ENCODE peak calls at places on chromosome 1, in four cellular contexts. T, Q, B and E are unnamed samples.

GRCh38 chr1:43348809-43349593 is 9.8 kb upstream of the CDC20 start:
- DNase-seq in T (peak; percentile 93), Q (peak; percentile 97), B (peak; percentile 77), E (no peak)

GRCh38 chr1:74771913-74772515 is 39.1 kb downstream of the TYW3 start:
- DNase-seq in T (no peak), Q (peak; percentile 76), B (peak; percentile 56), E (peak; percentile 5)

GRCh38 chr1:26269198-26269550 is 10.7 kb upstream of the SH3BGRL3 start:
- DNase-seq in T (no peak), Q (no peak), B (no peak), E (no peak)

GRCh38 chr1:50271968-50272578 is 151.2 kb downstream of the DMRTA2 start:
- DNase-seq in T (no peak), Q (peak; percentile 68), B (peak; percentile 65), E (no peak)

GRCh38 chr1:247111636-247112478 is 7.7 kb upstream of the ZNF669 start:
- DNase-seq in T (peak; percentile 68), Q (peak; percentile 85), B (peak; percentile 57), E (no peak)

GRCh38 chr1:72186733-72187307 is 95.5 kb downstream of the NEGR1 start:
- DNase-seq in T (no peak), Q (peak; percentile 16), B (no peak), E (no peak)

GRCh38 chr1:94101613-94101940 is 19.4 kb downstream of the ABCA4 start:
- DNase-seq in T (peak; percentile 80), Q (no peak), B (peak; percentile 79), E (no peak)

GRCh38 chr1:26155370-26156284 is 3.3 kb upstream of the FAM110D start:
- DNase-seq in T (no peak), Q (no peak), B (no peak), E (no peak)

GRCh38 chr1:159775716-159776115 is 5.0 kb upstream of the DUSP23 start:
- DNase-seq in T (no peak), Q (no peak), B (no peak), E (no peak)

GRCh38 chr1:112803906-112804762 is 89.0 kb upstream of the PPM1J start:
- DNase-seq in T (peak; percentile 86), Q (peak; percentile 89), B (peak; percentile 77), E (no peak)

GRCh38 chr1:208646431-208646830 is 402.2 kb upstream of the PLXNA2 start:
- DNase-seq in T (no peak), Q (no peak), B (no peak), E (no peak)